ENCODE peak calls at places on chromosomes 2 and 18, in four cellular contexts. F is IMR-90, B is H9, S is H1. V is an unnamed sample.

GRCh38 chr18:8930990-8931648 is 171.4 kb upstream of the NDUFV2 start:
- DNase-seq in B (no peak), S (no peak), F (no peak), V (no peak)

GRCh38 chr2:105600949-105601708 is 143.6 kb upstream of the NCK2 start:
- DNase-seq in F (no peak), S (no peak), B (no peak), V (peak; percentile 27)

GRCh38 chr2:202771741-202772470 is 99.7 kb downstream of the ICA1L start:
- DNase-seq in S (no peak), B (no peak), F (peak; percentile 75), V (no peak)

GRCh38 chr2:3483227-3483985 is 35.9 kb downstream of the ADI1 start:
- DNase-seq in B (peak; percentile 98), S (peak; percentile 93), F (peak; percentile 58), V (peak; percentile 96)

GRCh38 chr18:75418293-75418692 is 9.2 kb downstream of the SMIM21 start:
- DNase-seq in B (no peak), F (no peak), S (no peak), V (no peak)

GRCh38 chr2:231615058-231615671 is 22.5 kb downstream of the TEX44 start:
- DNase-seq in S (no peak), B (peak; percentile 69), F (no peak), V (peak; percentile 73)

GRCh38 chr2:69026026-69026425 is 13.0 kb downstream of the ANTXR1 start:
- DNase-seq in B (peak; percentile 43), S (no peak), F (peak; percentile 46), V (peak; percentile 71)

GRCh38 chr2:109322111-109322510 is 193.1 kb downstream of the SH3RF3 start:
- DNase-seq in S (no peak), B (no peak), F (peak; percentile 98), V (no peak)

GRCh38 chr2:227322530-227323190 is 2.4 kb upstream of the MFF start:
- DNase-seq in S (no peak), B (no peak), F (no peak), V (peak; percentile 29)

GRCh38 chr2:240985881-240986786 is 12.3 kb upstream of the SNED1 start:
- DNase-seq in S (no peak), F (no peak), B (no peak), V (no peak)

GRCh38 chr2:232321817-232322559 is 56.6 kb upstream of the ALPP start:
- DNase-seq in S (no peak), F (no peak), B (no peak), V (no peak)

GRCh38 chr2:143258126-143258892 is 129.1 kb downstream of the ARHGAP15 start:
- DNase-seq in F (no peak), B (no peak), S (no peak), V (peak; percentile 67)

GRCh38 chr2:73925033-73925704 is 1.5 kb upstream of the DGUOK start:
- DNase-seq in B (peak; percentile 33), F (no peak), S (no peak), V (no peak)

GRCh38 chr2:206565666-206566065 is 76.6 kb upstream of the FAM237A start:
- DNase-seq in F (no peak), B (no peak), S (no peak), V (no peak)

GRCh38 chr2:209334188-209335017 is 89.4 kb upstream of the MAP2 start:
- DNase-seq in F (peak; percentile 37), S (no peak), B (peak; percentile 40), V (peak; percentile 55)

GRCh38 chr18:66638856-66639621 is 35.1 kb upstream of the CDH19 start:
- DNase-seq in S (no peak), B (no peak), F (no peak), V (no peak)

GRCh38 chr2:6975988-6976387 is 58.8 kb downstream of the RNF144A start:
- DNase-seq in B (no peak), S (no peak), F (no peak), V (no peak)

GRCh38 chr2:186044761-186045160 is 306.2 kb downstream of the FSIP2 start:
- DNase-seq in B (no peak), F (no peak), S (no peak), V (no peak)

GRCh38 chr2:208983476-208983875 is 440.4 kb upstream of the MAP2 start:
- DNase-seq in F (no peak), S (no peak), B (no peak), V (peak; percentile 45)

GRCh38 chr2:159996792-159997546 is 65.4 kb downstream of the PLA2R1 start:
- DNase-seq in F (no peak), B (no peak), S (no peak), V (no peak)

GRCh38 chr2:138026116-138026855 is 62.0 kb downstream of the HNMT start:
- DNase-seq in S (no peak), F (no peak), B (no peak), V (no peak)

GRCh38 chr2:202494300-202494699 is 118.2 kb downstream of the BMPR2 start:
- DNase-seq in B (no peak), F (peak; percentile 96), S (no peak), V (peak; percentile 24)

GRCh38 chr2:141911485-141912066 is 219.2 kb downstream of the LRP1B start:
- DNase-seq in S (peak; percentile 21), F (peak; percentile 8), B (peak; percentile 63), V (peak; percentile 67)

GRCh38 chr2:26300234-26300641 is 45.7 kb upstream of the SELENOI start:
- DNase-seq in F (peak; percentile 28), B (no peak), S (no peak), V (peak; percentile 26)

DNA sequence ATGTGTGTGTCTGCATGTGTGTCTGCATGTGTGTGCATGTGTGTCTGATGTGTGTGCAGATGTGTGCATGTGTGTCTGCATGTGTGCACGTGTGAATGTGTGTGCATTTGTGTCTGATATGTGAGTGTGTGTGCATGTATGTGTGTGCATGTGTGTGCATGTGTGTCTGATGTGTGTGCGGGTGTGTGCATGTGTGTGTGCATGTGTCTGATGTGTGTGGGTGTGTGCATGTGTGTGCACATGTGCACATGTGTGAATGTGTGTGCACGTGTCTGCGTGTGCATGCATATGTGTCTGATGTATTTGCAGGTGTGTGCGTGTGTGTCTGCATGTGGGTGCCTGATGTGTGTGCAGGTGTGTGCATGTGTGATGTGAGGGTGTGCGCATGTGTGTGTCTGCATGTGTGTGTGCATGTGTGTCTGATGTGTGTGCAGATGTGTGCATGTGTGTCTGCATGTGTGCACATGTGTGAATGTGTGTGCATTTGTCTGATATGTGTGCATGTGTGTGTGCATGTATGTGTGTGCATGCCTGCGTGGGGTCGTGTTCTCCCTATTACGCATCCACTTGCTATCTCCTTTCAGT is 470.1 kb upstream of the HS6ST1 start:
- DNase-seq in F (no peak), S (no peak), B (peak; percentile 12), V (no peak)
- H3K23ac ChIP-seq in F (no peak overlapping the region), S (no peak overlapping the region), B (no peak overlapping the region), V (no peak overlapping the region)

DNA sequence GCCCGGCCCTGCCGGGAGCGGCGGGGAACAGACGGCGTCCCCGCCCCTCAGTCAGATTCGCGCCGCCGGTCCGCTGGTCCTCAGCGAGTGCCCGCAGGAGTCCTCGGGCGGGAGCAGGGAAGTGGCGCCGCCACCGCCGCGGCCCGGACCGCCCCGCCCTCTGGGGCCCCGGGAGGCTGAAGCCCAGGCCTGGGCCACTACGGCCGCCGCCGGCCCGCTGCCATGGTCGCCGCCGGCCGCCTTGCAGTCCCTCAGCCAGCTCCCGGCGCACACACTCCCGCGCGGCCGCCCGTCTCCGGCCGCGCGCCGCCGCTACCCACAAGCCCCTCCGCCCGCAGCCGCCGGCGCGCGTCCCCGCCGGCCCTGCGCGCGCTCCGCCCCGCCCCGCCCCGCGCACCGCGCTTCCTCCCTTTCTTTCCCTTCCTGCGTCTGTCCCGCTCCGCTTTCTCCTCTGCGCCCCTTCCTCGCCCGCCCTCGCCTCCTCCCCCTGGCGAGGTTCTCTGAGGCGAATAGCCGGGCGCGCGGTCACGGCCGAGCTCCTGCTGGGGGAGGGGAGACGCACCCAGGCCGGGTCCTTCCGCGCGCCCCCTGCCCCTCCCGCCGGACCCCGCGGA is at the start of gene ROCK2:
- DNase-seq in F (peak; percentile 79), B (peak; percentile 90), S (peak; percentile 43), V (peak; percentile 95)
- H3K56ac ChIP-seq in F (peak within 1 kb of the TSS; percentile 94), B (no peak within 1 kb of the TSS), S (peak within 1 kb of the TSS; percentile 54), V (peak within 1 kb of the TSS; percentile 89)

DNA sequence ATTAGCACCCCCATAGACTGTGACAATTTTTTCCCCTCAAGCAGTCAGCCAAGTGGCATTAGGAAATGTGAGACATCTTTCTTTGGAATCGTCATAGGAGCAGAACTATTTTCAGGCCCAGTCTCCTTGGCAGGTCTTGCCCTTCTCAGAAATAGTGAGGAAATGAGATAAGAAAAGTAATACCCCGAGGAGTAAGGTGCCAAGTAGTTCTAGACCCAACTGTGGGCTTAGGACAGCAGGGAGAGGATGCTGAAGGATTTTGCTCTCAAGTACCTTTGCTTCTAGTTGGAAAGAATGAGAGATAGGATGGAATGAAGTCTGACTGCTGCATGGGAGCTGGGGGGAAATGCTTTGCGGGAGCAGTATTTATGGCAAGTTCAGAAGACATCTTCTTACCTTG is 31.8 kb downstream of the PRKCE start:
- DNase-seq in B (no peak), S (no peak), F (no peak), V (peak; percentile 13)
- H3K23ac ChIP-seq in B (no peak overlapping the region), S (no peak overlapping the region), F (no peak overlapping the region), V (no peak overlapping the region)

GRCh38 chr18:45066210-45066609 is 385.5 kb downstream of the SETBP1 start:
- DNase-seq in B (no peak), F (no peak), S (no peak), V (no peak)

GRCh38 chr18:45071959-45072358 is 391.3 kb downstream of the SETBP1 start:
- DNase-seq in S (no peak), B (no peak), F (no peak), V (no peak)

GRCh38 chr18:45069542-45069941 is 388.9 kb downstream of the SETBP1 start:
- DNase-seq in B (no peak), S (no peak), F (no peak), V (no peak)

GRCh38 chr18:45066868-45067267 is 386.2 kb downstream of the SETBP1 start:
- DNase-seq in S (no peak), B (no peak), F (no peak), V (no peak)

GRCh38 chr18:45068563-45069191 is 388.0 kb downstream of the SETBP1 start:
- DNase-seq in F (no peak), S (no peak), B (no peak), V (no peak)
- H3K56ac ChIP-seq in F (no peak overlapping the region), S (no peak overlapping the region), B (no peak overlapping the region), V (no peak overlapping the region)

GRCh38 chr2:216300921-216301320 is 71.4 kb downstream of the MARCHF4 start:
- DNase-seq in F (no peak), B (no peak), S (no peak), V (no peak)
- H3K23ac ChIP-seq in F (no peak overlapping the region), B (no peak overlapping the region), S (no peak overlapping the region), V (no peak overlapping the region)

GRCh38 chr2:196487426-196487825 is 152.1 kb upstream of the CCDC150 start:
- DNase-seq in S (no peak), F (no peak), B (no peak), V (no peak)

GRCh38 chr2:196489366-196489765 is 150.1 kb upstream of the CCDC150 start:
- DNase-seq in S (no peak), F (no peak), B (no peak), V (no peak)

GRCh38 chr2:196481323-196481695 is 158.2 kb upstream of the CCDC150 start:
- DNase-seq in F (peak; percentile 56), S (no peak), B (no peak), V (no peak)

GRCh38 chr2:196482119-196483065 is 157.1 kb upstream of the CCDC150 start:
- DNase-seq in B (no peak), F (peak; percentile 55), S (no peak), V (no peak)

GRCh38 chr2:196486145-196486544 is 153.4 kb upstream of the CCDC150 start:
- DNase-seq in S (no peak), B (no peak), F (no peak), V (peak; percentile 45)
- H3K56ac ChIP-seq in S (no peak overlapping the region), B (no peak overlapping the region), F (no peak overlapping the region), V (no peak overlapping the region)